ENCODE peak calls at places on chromosomes 3 and 15, in ten cellular contexts. A is fibroblast of lung, N is mesenchymal stem cell, U is upper lobe of left lung, R is HCT116, D is testis, K is MG63, L is SK-N-SH, H is ovary, S is right cardiac atrium. X is an unnamed sample. For H3K9me3, the result is how much of the 10 kb centered on the place peaks cover.

GRCh38 chr3:114623420-114624046 is 329.7 kb downstream of the TIGIT start:
- DNase-seq in R (no peak), N (no peak), U (no peak), D (no peak), H (peak), K (peak), A (peak), L (no peak), S (no peak), X (no peak)

GRCh38 chr3:185837409-185837808 is 12.6 kb upstream of the IGF2BP2 start:
- DNase-seq in U (no peak), L (no peak), A (no peak), S (no peak), H (no peak), K (no peak), N (no peak), R (no peak), D (no peak), X (no peak)

GRCh38 chr3:196400331-196400730 is 31.9 kb downstream of the UBXN7 start:
- DNase-seq in R (no peak), L (no peak), N (no peak), U (no peak), D (no peak), S (no peak), H (no peak), K (no peak), A (no peak), X (no peak)

GRCh38 chr3:53056442-53056841 is 10.6 kb upstream of the SFMBT1 start:
- DNase-seq in D (no peak), N (peak), U (no peak), S (no peak), R (no peak), L (peak), K (no peak), H (no peak), A (peak), X (no peak)

GRCh38 chr15:74482661-74483060 is 21.7 kb upstream of the UBL7 start:
- DNase-seq in N (no peak), R (no peak), D (no peak), S (no peak), L (peak), H (no peak), U (no peak), K (no peak), A (no peak), X (no peak)

GRCh38 chr3:197525706-197526105 is 30.1 kb downstream of the BDH1 start:
- DNase-seq in L (no peak), K (no peak), R (no peak), A (peak), N (peak), D (no peak), S (no peak), U (no peak), H (no peak), X (no peak)

GRCh38 chr3:56467108-56467507 is 1.2 kb downstream of the ERC2 start:
- DNase-seq in A (peak), U (no peak), N (peak), H (peak), S (peak), D (peak), L (peak), R (no peak), K (peak), X (no peak)

GRCh38 chr15:61339526-61339925 is 110.4 kb upstream of the RORA start:
- DNase-seq in S (no peak), U (no peak), K (no peak), A (no peak), N (no peak), H (no peak), D (no peak), R (no peak), L (peak), X (no peak)

GRCh38 chr15:101684384-101684783 is 32.2 kb upstream of the TM2D3 start:
- DNase-seq in H (no peak), U (no peak), S (no peak), K (peak), R (no peak), D (no peak), L (no peak), N (peak), A (peak), X (no peak)

GRCh38 chr3:38990621-38991020 is 61.1 kb downstream of the SCN11A start:
- DNase-seq in L (no peak), A (peak), H (no peak), U (no peak), K (peak), R (no peak), N (peak), S (no peak), D (no peak), X (no peak)

GRCh38 chr15:39124155-39124924 is 456.5 kb upstream of the THBS1 start:
- DNase-seq in H (no peak), N (no peak), R (no peak), A (peak), D (peak), U (no peak), L (no peak), S (no peak), K (peak), X (no peak)

GRCh38 chr15:62165793-62166380 is 802 bp upstream of the C2CD4B start:
- DNase-seq in L (no peak), A (no peak), N (no peak), D (no peak), R (no peak), S (peak), U (no peak), K (no peak), H (no peak), X (no peak)

GRCh38 chr3:109804697-109805096 is 467.4 kb upstream of the DPPA4 start:
- DNase-seq in R (peak), D (no peak), S (no peak), H (no peak), A (no peak), K (no peak), N (no peak), L (no peak), U (no peak), X (no peak)

GRCh38 chr3:15099364-15100098 is 583 bp upstream of the RBSN start:
- DNase-seq in U (no peak), R (no peak), S (no peak), A (no peak), D (no peak), N (no peak), H (no peak), K (no peak), L (peak), X (no peak)

GRCh38 chr3:64152100-64152499 is 73.2 kb downstream of the PRICKLE2 start:
- DNase-seq in D (no peak), A (peak), R (no peak), N (peak), S (peak), H (no peak), L (no peak), K (peak), U (no peak), X (no peak)

GRCh38 chr3:195224980-195225580 is 45.9 kb downstream of the XXYLT1 start:
- DNase-seq in A (no peak), H (no peak), S (no peak), K (no peak), U (no peak), D (no peak), N (no peak), L (no peak), R (no peak), X (no peak)

GRCh38 chr3:25836579-25836978 is 46.7 kb downstream of the OXSM start:
- DNase-seq in S (no peak), N (no peak), K (no peak), A (no peak), H (no peak), L (no peak), R (no peak), U (no peak), D (no peak), X (no peak)

GRCh38 chr3:116265976-116266584 is 179.2 kb downstream of the LSAMP start:
- DNase-seq in S (no peak), A (no peak), H (no peak), L (no peak), R (no peak), K (no peak), U (no peak), D (no peak), N (no peak), X (no peak)

GRCh38 chr3:15470261-15470660 is 42.9 kb downstream of the EAF1 start:
- DNase-seq in H (no peak), L (no peak), R (no peak), A (no peak), U (no peak), D (no peak), S (no peak), N (no peak), K (no peak), X (no peak)

GRCh38 chr3:157921767-157922166 is 184.5 kb downstream of the SHOX2 start:
- DNase-seq in N (no peak), S (no peak), L (no peak), D (no peak), K (no peak), U (no peak), H (no peak), A (no peak), R (no peak), X (no peak)

GRCh38 chr3:130916507-130917167 is 22.8 kb downstream of the ATP2C1 start:
- DNase-seq in K (no peak), L (no peak), N (no peak), S (no peak), U (no peak), A (no peak), D (no peak), H (no peak), R (no peak), X (no peak)

GRCh38 chr3:111639316-111639715 is 44.2 kb upstream of the ZBED2 start:
- DNase-seq in H (no peak), S (no peak), K (no peak), N (no peak), L (no peak), U (no peak), R (no peak), D (no peak), A (no peak), X (no peak)

GRCh38 chr3:10289785-10290355 is 2.9 kb downstream of the GHRL start:
- DNase-seq in L (no peak), S (no peak), K (no peak), A (no peak), U (peak), H (no peak), D (no peak), R (no peak), N (no peak), X (no peak)

GRCh38 chr3:152811974-152812760 is 22.8 kb upstream of the P2RY1 start:
- DNase-seq in K (no peak), A (no peak), H (no peak), D (no peak), R (no peak), L (no peak), U (no peak), S (no peak), N (no peak), X (no peak)

GRCh38 chr15:60928210-60928609 is 300.9 kb downstream of the RORA start:
- DNase-seq in R (no peak), N (no peak), S (no peak), D (no peak), K (no peak), A (no peak), L (no peak), U (no peak), H (no peak), X (no peak)

GRCh38 chr3:127768346-127769008 is 53.8 kb downstream of the MGLL start:
- DNase-seq in K (peak), L (no peak), S (no peak), H (no peak), A (peak), U (no peak), N (peak), R (no peak), D (no peak), X (no peak)

GRCh38 chr3:179450901-179451334 is 352 bp downstream of the GNB4 start:
- DNase-seq in S (no peak), U (no peak), L (no peak), H (peak), K (peak), N (peak), D (no peak), A (peak), R (no peak), X (no peak)

GRCh38 chr3:54426431-54426830 is 304.1 kb downstream of the CACNA2D3 start:
- DNase-seq in A (peak), N (no peak), K (no peak), D (no peak), L (no peak), S (no peak), H (no peak), R (no peak), U (no peak), X (no peak)

GRCh38 chr3:159978353-159978752 is 10.3 kb upstream of the IL12A start:
- DNase-seq in U (no peak), R (no peak), N (peak), K (no peak), H (no peak), D (no peak), L (peak), S (peak), A (no peak), X (no peak)

GRCh38 chr3:62548806-62549205 is 175.5 kb upstream of the FEZF2 start:
- DNase-seq in L (no peak), S (no peak), A (no peak), N (no peak), R (no peak), D (no peak), H (no peak), U (no peak), K (no peak), X (no peak)

GRCh38 chr3:153595186-153595815 is 433.3 kb downstream of the RAP2B start:
- DNase-seq in H (no peak), U (no peak), N (peak), K (no peak), L (peak), S (no peak), A (peak), D (no peak), R (peak), X (no peak)

GRCh38 chr15:43511012-43511885 is 6.2 kb upstream of the MAP1A start:
- DNase-seq in R (peak), A (no peak), N (peak), U (no peak), K (no peak), D (peak), S (no peak), H (no peak), L (peak), X (no peak)

GRCh38 chr3:54366839-54367238 is 244.5 kb downstream of the CACNA2D3 start:
- DNase-seq in A (no peak), R (no peak), H (no peak), S (no peak), N (no peak), D (no peak), L (no peak), K (no peak), U (no peak), X (no peak)

GRCh38 chr3:196569003-196569516 is 600 bp downstream of the FBXO45 start:
- DNase-seq in L (no peak), U (no peak), D (peak), S (peak), H (peak), A (peak), R (no peak), K (peak), N (peak), X (no peak)

GRCh38 chr3:105822171-105823123 is 46.4 kb downstream of the CBLB start:
- DNase-seq in R (no peak), H (no peak), U (no peak), D (no peak), N (peak), S (no peak), A (no peak), L (no peak), K (no peak), X (no peak)

GRCh38 chr3:77837626-77838025 is 797.7 kb downstream of the ROBO2 start:
- DNase-seq in K (no peak), N (no peak), U (no peak), L (no peak), H (no peak), S (no peak), A (no peak), R (no peak), D (no peak), X (no peak)

GRCh38 chr3:11307830-11308432 is 35.7 kb downstream of the ATG7 start:
- DNase-seq in A (no peak), U (no peak), N (no peak), R (no peak), L (no peak), D (no peak), K (no peak), H (peak), S (no peak), X (no peak)

DNA sequence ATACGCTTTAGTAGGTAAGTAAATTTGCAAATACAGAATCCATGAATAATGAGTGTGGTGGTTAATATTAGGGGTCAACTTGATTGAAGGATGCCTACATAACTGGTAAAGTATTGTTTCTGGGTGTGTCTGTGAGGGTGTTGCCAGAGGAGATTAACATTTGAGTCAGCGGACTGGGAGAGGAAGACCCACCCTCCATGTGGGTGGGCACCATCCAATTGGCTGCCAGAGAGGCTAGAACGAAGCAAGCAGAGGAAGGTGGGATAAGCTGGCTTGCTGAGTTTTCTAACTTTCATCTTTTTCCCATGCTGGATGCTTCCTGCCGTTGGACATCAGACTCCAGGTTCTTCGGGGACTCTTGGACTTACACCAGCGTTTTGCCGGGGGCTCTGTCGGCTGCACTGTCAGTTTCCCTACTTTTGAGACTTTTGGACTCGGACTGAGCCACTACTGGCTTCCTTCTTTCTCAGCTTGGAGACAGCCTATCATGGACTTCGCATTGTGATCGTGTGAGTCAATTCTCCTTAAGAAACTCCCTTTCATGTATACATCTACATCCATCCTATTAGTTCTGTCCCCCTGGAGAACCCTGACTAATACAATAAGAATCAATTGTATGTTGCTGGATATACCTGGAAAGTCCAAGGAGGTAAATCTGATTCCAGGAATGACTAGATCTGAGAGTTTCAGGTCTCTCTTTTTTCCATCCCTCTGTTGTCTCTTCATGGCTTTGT is 25.8 kb upstream of the NEDD4 start:
- DNase-seq in R (no peak), K (peak), U (no peak), L (no peak), A (peak), D (no peak), N (no peak), H (no peak), S (no peak), X (no peak)
- H3K9me3 ChIP-seq in R (under half), K (under half), U (under half), L (under half), A (under half), D (under half), N (under half), H (under half), S (under half), X (under half)

GRCh38 chr15:78232951-78233350 is 1.4 kb downstream of the ACSBG1 start:
- DNase-seq in S (no peak), A (no peak), K (no peak), H (no peak), D (no peak), U (no peak), L (no peak), N (no peak), R (no peak), X (no peak)
- H3K9me3 ChIP-seq in S (under half), A (under half), K (under half), H (under half), D (under half), U (under half), L (under half), N (under half), R (under half), X (under half)

DNA sequence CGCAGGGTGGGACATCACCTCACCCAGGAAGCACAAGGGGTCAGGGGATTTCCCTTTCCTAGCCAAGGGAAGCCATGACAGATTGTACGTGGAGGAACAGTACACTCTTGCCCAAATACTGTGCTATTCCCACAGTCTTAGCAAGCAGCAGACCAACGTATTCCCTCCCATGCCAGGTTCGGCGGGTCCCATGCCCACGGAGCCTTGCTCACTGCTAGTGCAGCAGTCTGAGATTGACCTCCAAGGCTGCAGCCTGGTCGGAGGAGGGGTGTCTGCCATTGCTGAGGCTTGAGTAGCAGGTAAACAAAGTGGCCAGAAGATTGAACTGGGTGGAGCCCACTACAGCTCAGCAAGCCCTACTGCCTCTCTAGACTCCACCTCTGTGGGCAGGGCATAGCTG is 39.0 kb downstream of the ALDH1A2 start:
- DNase-seq in N (no peak), U (peak), L (no peak), A (no peak), D (no peak), K (no peak), H (no peak), S (no peak), R (no peak), X (no peak)
- H3K9me3 ChIP-seq in N (under half), U (under half), L (under half), A (under half), D (under half), K (under half), H (under half), S (under half), R (under half), X (under half)

GRCh38 chr3:162117961-162118360 is 621.4 kb downstream of the OTOL1 start:
- DNase-seq in N (no peak), U (no peak), S (no peak), R (no peak), D (no peak), K (no peak), H (no peak), L (no peak), A (no peak), X (no peak)
- H3K9me3 ChIP-seq in N (under half), U (under half), S (under half), R (under half), D (under half), K (under half), H (under half), L (under half), A (under half), X (under half)

GRCh38 chr15:95845862-95846515 is 484.5 kb upstream of the NR2F2 start:
- DNase-seq in R (no peak), H (peak), D (peak), K (no peak), L (no peak), N (peak), U (peak), A (no peak), S (peak), X (no peak)
- H3K9me3 ChIP-seq in R (under half), H (under half), D (under half), K (under half), L (under half), N (under half), U (under half), A (under half), S (under half), X (under half)

DNA sequence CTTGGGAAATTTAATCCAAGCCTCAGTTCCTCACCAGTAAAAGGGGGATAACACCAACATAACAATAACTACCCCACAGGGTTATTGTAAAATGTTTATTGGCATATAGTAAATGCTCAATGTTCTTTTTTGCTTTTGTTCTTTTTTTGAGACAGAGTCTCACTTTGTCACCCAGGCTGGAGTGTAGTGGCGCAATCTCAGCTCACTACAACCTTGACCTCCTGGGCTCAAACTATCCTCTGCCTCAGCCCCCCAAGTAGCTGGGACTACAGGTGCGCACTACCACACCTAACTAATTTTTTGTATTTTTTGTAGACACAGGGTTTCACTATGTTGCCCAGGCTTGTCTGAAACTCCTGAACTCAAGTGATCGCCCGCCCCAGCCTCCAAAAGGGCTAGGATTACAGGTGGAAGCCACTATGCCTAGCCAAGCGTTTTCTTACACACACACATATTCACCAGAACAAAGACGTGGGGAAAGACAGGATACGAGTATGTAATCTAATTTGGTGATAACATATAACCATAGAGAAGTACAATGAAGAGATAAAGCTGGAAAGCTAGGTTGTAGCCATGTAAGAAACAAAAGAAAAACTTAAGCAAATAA is 11.7 kb downstream of the STAG1 start:
- DNase-seq in N (no peak), A (no peak), K (no peak), R (no peak), L (no peak), S (no peak), H (no peak), D (no peak), U (no peak), X (no peak)
- H3K9me3 ChIP-seq in N (under half), A (under half), K (under half), R (under half), L (under half), S (under half), H (under half), D (under half), U (under half), X (under half)

DNA sequence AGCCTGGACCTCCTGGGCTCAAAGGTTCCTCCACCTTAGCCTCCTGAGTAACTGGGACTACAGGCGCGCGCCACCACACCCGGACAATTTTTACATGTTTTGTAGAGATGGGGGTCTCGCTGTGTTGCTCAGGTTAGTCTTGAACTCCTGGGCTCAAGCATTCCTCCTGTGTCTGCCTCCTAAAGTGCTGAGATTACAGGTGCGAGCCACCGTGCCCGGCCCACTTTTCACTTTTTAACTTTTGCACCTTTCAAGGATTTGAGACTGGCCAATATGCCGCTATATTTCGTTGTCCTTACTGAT is 782 bp upstream of the ITGB5 start:
- DNase-seq in L (no peak), U (no peak), H (no peak), D (no peak), R (no peak), K (no peak), A (no peak), S (no peak), N (no peak), X (no peak)
- H3K9me3 ChIP-seq in L (under half), U (under half), H (under half), D (under half), R (under half), K (under half), A (under half), S (under half), N (under half), X (under half)